ENCODE peak calls at places on chromosomes 7 and 10, in ten cellular contexts. One of them, this sample, is unnamed.
A peak's percentile ranks its signal among the peaks of the same experiment; 100 is the strongest.

GRCh38 chr10:33773895-33774480 is 439.5 kb upstream of the NRP1 start:
- DNase-seq in H9: peak; percentile 33
- DNase-seq in mesothelial cell of epicardium: no peak
- DNase-seq in heart left ventricle: no peak
- DNase-seq in GM12865: no peak
- DNase-seq in A549: no peak
- DNase-seq in BJ: no peak
- DNase-seq in body of pancreas: no peak
- DNase-seq in endothelial cell: no peak
- DNase-seq in MCF 10A: no peak
- DNase-seq in this sample: no peak

GRCh38 chr7:44348300-44348699 is 22.9 kb upstream of the CAMK2B start:
- DNase-seq in H9: peak; percentile 79
- DNase-seq in endothelial cell: peak; percentile 28
- DNase-seq in GM12865: peak; percentile 65
- DNase-seq in mesothelial cell of epicardium: no peak
- DNase-seq in heart left ventricle: no peak
- DNase-seq in body of pancreas: no peak
- DNase-seq in BJ: no peak
- DNase-seq in MCF 10A: peak; percentile 24
- DNase-seq in A549: peak; percentile 47
- DNase-seq in this sample: no peak

GRCh38 chr10:79260803-79261740 is 86.2 kb upstream of the PPIF start:
- DNase-seq in GM12865: peak; percentile 36
- DNase-seq in body of pancreas: peak; percentile 56
- DNase-seq in heart left ventricle: no peak
- DNase-seq in BJ: no peak
- DNase-seq in A549: no peak
- DNase-seq in mesothelial cell of epicardium: no peak
- DNase-seq in endothelial cell: no peak
- DNase-seq in MCF 10A: no peak
- DNase-seq in H9: peak; percentile 61
- DNase-seq in this sample: no peak

GRCh38 chr7:31663072-31663471 is 23.9 kb upstream of the PPP1R17 start:
- DNase-seq in GM12865: no peak
- DNase-seq in heart left ventricle: no peak
- DNase-seq in H9: peak; percentile 87
- DNase-seq in body of pancreas: no peak
- DNase-seq in mesothelial cell of epicardium: no peak
- DNase-seq in MCF 10A: peak; percentile 1
- DNase-seq in A549: peak; percentile 30
- DNase-seq in BJ: no peak
- DNase-seq in endothelial cell: peak; percentile 39
- DNase-seq in this sample: no peak

GRCh38 chr10:70602665-70603438 is at the start of gene PRF1:
- DNase-seq in endothelial cell: no peak
- DNase-seq in heart left ventricle: no peak
- DNase-seq in H9: no peak
- DNase-seq in mesothelial cell of epicardium: no peak
- DNase-seq in MCF 10A: no peak
- DNase-seq in BJ: no peak
- DNase-seq in A549: no peak
- DNase-seq in GM12865: no peak
- DNase-seq in body of pancreas: no peak
- DNase-seq in this sample: no peak

GRCh38 chr10:42971251-42971599 is 105.6 kb upstream of the RET start:
- DNase-seq in endothelial cell: no peak
- DNase-seq in H9: no peak
- DNase-seq in A549: no peak
- DNase-seq in GM12865: no peak
- DNase-seq in heart left ventricle: no peak
- DNase-seq in MCF 10A: no peak
- DNase-seq in body of pancreas: no peak
- DNase-seq in BJ: no peak
- DNase-seq in mesothelial cell of epicardium: peak; percentile 24
- DNase-seq in this sample: no peak

GRCh38 chr7:34928052-34928451 is 109.2 kb downstream of the DPY19L1 start:
- DNase-seq in endothelial cell: peak; percentile 83
- DNase-seq in body of pancreas: peak; percentile 34
- DNase-seq in MCF 10A: peak; percentile 56
- DNase-seq in A549: peak; percentile 57
- DNase-seq in GM12865: peak; percentile 57
- DNase-seq in heart left ventricle: peak; percentile 9
- DNase-seq in mesothelial cell of epicardium: peak; percentile 67
- DNase-seq in BJ: no peak
- DNase-seq in H9: peak; percentile 83
- DNase-seq in this sample: no peak

GRCh38 chr7:105890290-105890997 is 14.0 kb upstream of the ATXN7L1 start:
- DNase-seq in MCF 10A: no peak
- DNase-seq in heart left ventricle: no peak
- DNase-seq in BJ: no peak
- DNase-seq in mesothelial cell of epicardium: no peak
- DNase-seq in body of pancreas: no peak
- DNase-seq in A549: no peak
- DNase-seq in H9: no peak
- DNase-seq in endothelial cell: no peak
- DNase-seq in GM12865: no peak
- DNase-seq in this sample: no peak

GRCh38 chr10:52443419-52444388 is 129.6 kb downstream of the DKK1 start:
- DNase-seq in mesothelial cell of epicardium: no peak
- DNase-seq in MCF 10A: peak; percentile 84
- DNase-seq in heart left ventricle: no peak
- DNase-seq in GM12865: no peak
- DNase-seq in endothelial cell: no peak
- DNase-seq in A549: peak; percentile 91
- DNase-seq in H9: no peak
- DNase-seq in BJ: peak; percentile 90
- DNase-seq in body of pancreas: no peak
- DNase-seq in this sample: peak; percentile 65

GRCh38 chr10:52440612-52441285 is 126.7 kb downstream of the DKK1 start:
- DNase-seq in BJ: no peak
- DNase-seq in MCF 10A: no peak
- DNase-seq in mesothelial cell of epicardium: no peak
- DNase-seq in heart left ventricle: no peak
- DNase-seq in endothelial cell: no peak
- DNase-seq in H9: peak; percentile 33
- DNase-seq in GM12865: no peak
- DNase-seq in A549: no peak
- DNase-seq in body of pancreas: no peak
- DNase-seq in this sample: no peak

GRCh38 chr10:52446391-52446790 is 132.3 kb downstream of the DKK1 start:
- DNase-seq in H9: no peak
- DNase-seq in body of pancreas: no peak
- DNase-seq in mesothelial cell of epicardium: no peak
- DNase-seq in MCF 10A: no peak
- DNase-seq in endothelial cell: no peak
- DNase-seq in GM12865: no peak
- DNase-seq in BJ: no peak
- DNase-seq in A549: no peak
- DNase-seq in heart left ventricle: no peak
- DNase-seq in this sample: no peak

GRCh38 chr10:52438119-52438518 is 124.0 kb downstream of the DKK1 start:
- DNase-seq in mesothelial cell of epicardium: no peak
- DNase-seq in BJ: no peak
- DNase-seq in A549: no peak
- DNase-seq in body of pancreas: no peak
- DNase-seq in GM12865: no peak
- DNase-seq in endothelial cell: no peak
- DNase-seq in H9: no peak
- DNase-seq in MCF 10A: no peak
- DNase-seq in heart left ventricle: no peak
- DNase-seq in this sample: no peak

GRCh38 chr10:52442576-52442975 is 128.5 kb downstream of the DKK1 start:
- DNase-seq in mesothelial cell of epicardium: no peak
- DNase-seq in body of pancreas: no peak
- DNase-seq in BJ: no peak
- DNase-seq in GM12865: no peak
- DNase-seq in MCF 10A: no peak
- DNase-seq in heart left ventricle: no peak
- DNase-seq in H9: no peak
- DNase-seq in A549: peak; percentile 53
- DNase-seq in endothelial cell: no peak
- DNase-seq in this sample: no peak
- TF ChIP-seq CTCF in mesothelial cell of epicardium: no peak
- TF ChIP-seq CTCF in body of pancreas: no peak
- TF ChIP-seq CTCF in BJ: no peak
- TF ChIP-seq CTCF in GM12865: no peak
- TF ChIP-seq CTCF in MCF 10A: no peak
- TF ChIP-seq CTCF in heart left ventricle: no peak
- TF ChIP-seq CTCF in H9: no peak
- TF ChIP-seq CTCF in A549: no peak
- TF ChIP-seq CTCF in endothelial cell: no peak
- TF ChIP-seq CTCF in this sample: no peak

GRCh38 chr7:2818653-2819052 is 25.5 kb downstream of the GNA12 start:
- DNase-seq in GM12865: peak; percentile 62
- DNase-seq in body of pancreas: no peak
- DNase-seq in endothelial cell: no peak
- DNase-seq in MCF 10A: no peak
- DNase-seq in A549: no peak
- DNase-seq in H9: no peak
- DNase-seq in mesothelial cell of epicardium: no peak
- DNase-seq in heart left ventricle: no peak
- DNase-seq in BJ: no peak
- DNase-seq in this sample: no peak
- TF ChIP-seq CTCF in GM12865: no peak
- TF ChIP-seq CTCF in body of pancreas: no peak
- TF ChIP-seq CTCF in endothelial cell: no peak
- TF ChIP-seq CTCF in MCF 10A: no peak
- TF ChIP-seq CTCF in A549: no peak
- TF ChIP-seq CTCF in H9: no peak
- TF ChIP-seq CTCF in mesothelial cell of epicardium: no peak
- TF ChIP-seq CTCF in heart left ventricle: no peak
- TF ChIP-seq CTCF in BJ: no peak
- TF ChIP-seq CTCF in this sample: no peak

GRCh38 chr7:149493366-149493765 is 4.2 kb downstream of the ZNF746 start:
- DNase-seq in body of pancreas: no peak
- DNase-seq in GM12865: no peak
- DNase-seq in BJ: no peak
- DNase-seq in MCF 10A: no peak
- DNase-seq in H9: no peak
- DNase-seq in heart left ventricle: no peak
- DNase-seq in A549: no peak
- DNase-seq in endothelial cell: no peak
- DNase-seq in mesothelial cell of epicardium: no peak
- DNase-seq in this sample: no peak

GRCh38 chr7:149490083-149490482 is 7.5 kb downstream of the ZNF746 start:
- DNase-seq in H9: no peak
- DNase-seq in mesothelial cell of epicardium: no peak
- DNase-seq in BJ: no peak
- DNase-seq in endothelial cell: no peak
- DNase-seq in A549: no peak
- DNase-seq in body of pancreas: no peak
- DNase-seq in heart left ventricle: no peak
- DNase-seq in MCF 10A: no peak
- DNase-seq in GM12865: no peak
- DNase-seq in this sample: no peak

GRCh38 chr7:149494738-149495368 is 2.8 kb downstream of the ZNF746 start:
- DNase-seq in mesothelial cell of epicardium: no peak
- DNase-seq in H9: no peak
- DNase-seq in GM12865: no peak
- DNase-seq in heart left ventricle: no peak
- DNase-seq in MCF 10A: peak; percentile 29
- DNase-seq in body of pancreas: no peak
- DNase-seq in A549: peak; percentile 66
- DNase-seq in endothelial cell: no peak
- DNase-seq in BJ: peak; percentile 17
- DNase-seq in this sample: no peak

DNA sequence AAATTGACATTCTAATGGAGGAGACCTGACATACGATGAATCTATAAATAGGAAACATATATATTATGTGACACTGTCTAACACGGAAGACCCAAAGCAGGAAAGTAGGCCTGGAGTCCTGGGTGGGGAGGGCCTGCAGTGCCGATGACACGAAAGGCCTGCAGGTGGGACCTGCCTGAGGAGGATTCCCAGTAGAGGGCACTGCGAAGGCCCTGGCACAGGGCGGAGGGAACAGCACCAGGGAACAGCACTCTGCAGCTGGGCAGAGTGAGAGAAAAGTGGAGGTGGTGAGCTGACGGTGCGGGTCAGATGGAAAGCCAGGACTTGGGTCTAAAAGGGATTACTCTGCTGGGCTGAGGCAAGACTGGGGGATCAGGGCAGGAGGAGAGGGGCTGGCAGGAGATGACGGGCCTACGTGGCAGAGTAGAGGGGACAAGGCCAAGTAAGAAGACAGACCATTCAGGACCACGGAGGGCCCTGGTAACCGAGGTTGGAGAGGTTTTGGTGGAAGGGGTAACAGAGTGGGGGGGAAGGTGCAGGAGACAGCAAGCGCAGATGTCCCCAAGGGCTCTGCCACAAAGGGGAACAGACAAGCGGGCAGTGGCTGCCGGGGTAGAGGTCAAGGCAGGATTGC is 8.1 kb downstream of the ZNF746 start:
- DNase-seq in endothelial cell: no peak
- DNase-seq in H9: no peak
- DNase-seq in heart left ventricle: no peak
- DNase-seq in GM12865: no peak
- DNase-seq in MCF 10A: peak; percentile 13
- DNase-seq in mesothelial cell of epicardium: no peak
- DNase-seq in A549: peak; percentile 50
- DNase-seq in BJ: no peak
- DNase-seq in body of pancreas: no peak
- DNase-seq in this sample: no peak
- TF ChIP-seq CTCF in endothelial cell: no peak
- TF ChIP-seq CTCF in H9: peak; percentile 58
- TF ChIP-seq CTCF in heart left ventricle: no peak
- TF ChIP-seq CTCF in GM12865: no peak
- TF ChIP-seq CTCF in MCF 10A: peak; percentile 13
- TF ChIP-seq CTCF in mesothelial cell of epicardium: no peak
- TF ChIP-seq CTCF in A549: peak; percentile 40
- TF ChIP-seq CTCF in BJ: peak; percentile 20
- TF ChIP-seq CTCF in body of pancreas: no peak
- TF ChIP-seq CTCF in this sample: no peak

GRCh38 chr7:107386543-107386900 is 83.3 kb upstream of the GPR22 start:
- DNase-seq in GM12865: no peak
- DNase-seq in MCF 10A: no peak
- DNase-seq in A549: no peak
- DNase-seq in body of pancreas: no peak
- DNase-seq in mesothelial cell of epicardium: no peak
- DNase-seq in BJ: no peak
- DNase-seq in heart left ventricle: no peak
- DNase-seq in H9: no peak
- DNase-seq in endothelial cell: no peak
- DNase-seq in this sample: no peak

GRCh38 chr7:107383203-107383602 is 86.7 kb upstream of the GPR22 start:
- DNase-seq in A549: no peak
- DNase-seq in heart left ventricle: no peak
- DNase-seq in mesothelial cell of epicardium: no peak
- DNase-seq in H9: no peak
- DNase-seq in BJ: no peak
- DNase-seq in GM12865: no peak
- DNase-seq in MCF 10A: no peak
- DNase-seq in body of pancreas: no peak
- DNase-seq in endothelial cell: no peak
- DNase-seq in this sample: no peak

GRCh38 chr7:107381453-107381852 is 88.4 kb upstream of the GPR22 start:
- DNase-seq in BJ: no peak
- DNase-seq in heart left ventricle: no peak
- DNase-seq in MCF 10A: no peak
- DNase-seq in GM12865: no peak
- DNase-seq in mesothelial cell of epicardium: no peak
- DNase-seq in A549: no peak
- DNase-seq in H9: no peak
- DNase-seq in body of pancreas: no peak
- DNase-seq in endothelial cell: no peak
- DNase-seq in this sample: no peak

GRCh38 chr7:107387077-107387476 is 82.8 kb upstream of the GPR22 start:
- DNase-seq in A549: no peak
- DNase-seq in mesothelial cell of epicardium: no peak
- DNase-seq in heart left ventricle: peak; percentile 52
- DNase-seq in BJ: peak; percentile 32
- DNase-seq in H9: peak; percentile 60
- DNase-seq in MCF 10A: no peak
- DNase-seq in endothelial cell: peak; percentile 58
- DNase-seq in body of pancreas: no peak
- DNase-seq in GM12865: no peak
- DNase-seq in this sample: no peak

GRCh38 chr7:107384025-107384424 is 85.8 kb upstream of the GPR22 start:
- DNase-seq in endothelial cell: no peak
- DNase-seq in body of pancreas: no peak
- DNase-seq in heart left ventricle: no peak
- DNase-seq in mesothelial cell of epicardium: no peak
- DNase-seq in MCF 10A: peak; percentile 4
- DNase-seq in BJ: no peak
- DNase-seq in H9: no peak
- DNase-seq in A549: no peak
- DNase-seq in GM12865: peak; percentile 30
- DNase-seq in this sample: no peak
- TF ChIP-seq CTCF in endothelial cell: no peak
- TF ChIP-seq CTCF in body of pancreas: no peak
- TF ChIP-seq CTCF in heart left ventricle: no peak
- TF ChIP-seq CTCF in mesothelial cell of epicardium: no peak
- TF ChIP-seq CTCF in MCF 10A: no peak
- TF ChIP-seq CTCF in BJ: no peak
- TF ChIP-seq CTCF in H9: peak; percentile 45
- TF ChIP-seq CTCF in A549: peak; percentile 13
- TF ChIP-seq CTCF in GM12865: peak; percentile 34
- TF ChIP-seq CTCF in this sample: no peak

This sample was measured in AG04449.